ENCODE peak calls at places on chromosomes 11 and 22, in seven cellular contexts. F, J, K, N, O, I and A are unnamed samples.
A peak's percentile ranks its signal among the peaks of the same experiment; 100 is the strongest.

GRCh38 chr11:69297926-69298777 is 4.2 kb downstream of the MYEOV start:
- DNase-seq in F (peak; percentile 81), I (peak; percentile 96), O (peak; percentile 54), K (peak; percentile 77), J (peak; percentile 91), N (peak; percentile 90), A (peak; percentile 92)

GRCh38 chr11:126121316-126121715 is 58.6 kb upstream of the CDON start:
- DNase-seq in N (no peak), J (no peak), O (no peak), I (no peak), K (no peak), F (no peak), A (no peak)

GRCh38 chr11:95835351-95835750 is 45.1 kb downstream of the CEP57 start:
- DNase-seq in F (peak; percentile 55), N (no peak), O (no peak), I (peak; percentile 73), K (no peak), J (no peak), A (no peak)

GRCh38 chr11:78332872-78333271 is 84.7 kb downstream of the GAB2 start:
- DNase-seq in I (no peak), N (no peak), F (no peak), J (no peak), K (no peak), O (no peak), A (no peak)

GRCh38 chr22:38455530-38456271 is 702 bp upstream of the KCNJ4 start:
- DNase-seq in I (peak; percentile 54), F (no peak), O (peak; percentile 52), N (no peak), J (no peak), K (no peak), A (peak; percentile 25)

GRCh38 chr22:24059121-24059520 is 48.0 kb downstream of the CABIN1 start:
- DNase-seq in N (no peak), J (no peak), F (peak; percentile 91), K (no peak), O (no peak), I (peak; percentile 97), A (peak; percentile 76)

GRCh38 chr11:132119573-132119972 is 749.2 kb downstream of the NTM start:
- DNase-seq in J (no peak), I (no peak), N (no peak), O (no peak), K (no peak), F (no peak), A (no peak)

GRCh38 chr22:37824674-37825641 is 1.8 kb downstream of the GALR3 start:
- DNase-seq in K (no peak), O (no peak), J (no peak), I (peak; percentile 54), F (no peak), N (no peak), A (peak; percentile 39)

GRCh38 chr11:67053896-67054850 is 2.5 kb upstream of the RHOD start:
- DNase-seq in J (peak; percentile 63), K (peak; percentile 69), N (no peak), I (peak; percentile 74), O (peak; percentile 67), F (peak; percentile 92), A (peak; percentile 56)

GRCh38 chr11:60370811-60371297 is 7.5 kb upstream of the MS4A7 start:
- DNase-seq in F (no peak), I (peak; percentile 1), J (no peak), N (no peak), K (no peak), O (no peak), A (peak; percentile 33)

GRCh38 chr11:131027501-131027900 is 111.2 kb upstream of the SNX19 start:
- DNase-seq in J (no peak), F (no peak), K (no peak), O (no peak), N (no peak), I (no peak), A (peak; percentile 19)

GRCh38 chr11:118438314-118438931 is 2.1 kb downstream of the KMT2A start:
- DNase-seq in K (peak; percentile 67), I (peak; percentile 78), F (peak; percentile 80), N (peak; percentile 61), J (peak; percentile 67), O (no peak), A (peak; percentile 87)
- TF ChIP-seq CTCF in K (no peak), I (no peak), F (no peak), N (no peak), J (peak; percentile 4), O (no peak), A (no peak)

DNA sequence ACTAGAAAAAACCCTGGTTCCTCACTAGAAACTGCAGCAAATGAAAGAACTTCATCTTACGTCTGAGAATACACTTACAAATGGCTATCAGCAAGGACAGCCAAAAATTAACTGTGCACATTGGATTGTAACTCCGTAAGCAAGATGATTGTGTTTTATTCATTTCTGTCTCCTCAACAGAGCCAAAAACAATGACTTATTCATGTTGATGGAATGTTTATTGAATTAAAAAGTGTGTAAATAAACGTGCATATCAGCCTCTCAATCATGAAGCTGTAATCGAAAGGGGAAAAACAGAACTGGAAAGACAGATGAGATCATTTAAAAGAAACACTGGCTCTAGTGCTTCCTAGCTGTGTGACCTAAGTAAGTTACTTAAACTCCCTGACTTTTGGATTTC is 307.5 kb upstream of the ZC3H12C start:
- DNase-seq in N (no peak), K (no peak), I (peak; percentile 28), F (peak; percentile 34), O (no peak), J (no peak), A (peak; percentile 12)
- H3K4me3 ChIP-seq in N (no peak overlapping the region), K (no peak overlapping the region), I (no peak overlapping the region), F (no peak overlapping the region), O (no peak overlapping the region), J (no peak overlapping the region), A (no peak overlapping the region)

DNA sequence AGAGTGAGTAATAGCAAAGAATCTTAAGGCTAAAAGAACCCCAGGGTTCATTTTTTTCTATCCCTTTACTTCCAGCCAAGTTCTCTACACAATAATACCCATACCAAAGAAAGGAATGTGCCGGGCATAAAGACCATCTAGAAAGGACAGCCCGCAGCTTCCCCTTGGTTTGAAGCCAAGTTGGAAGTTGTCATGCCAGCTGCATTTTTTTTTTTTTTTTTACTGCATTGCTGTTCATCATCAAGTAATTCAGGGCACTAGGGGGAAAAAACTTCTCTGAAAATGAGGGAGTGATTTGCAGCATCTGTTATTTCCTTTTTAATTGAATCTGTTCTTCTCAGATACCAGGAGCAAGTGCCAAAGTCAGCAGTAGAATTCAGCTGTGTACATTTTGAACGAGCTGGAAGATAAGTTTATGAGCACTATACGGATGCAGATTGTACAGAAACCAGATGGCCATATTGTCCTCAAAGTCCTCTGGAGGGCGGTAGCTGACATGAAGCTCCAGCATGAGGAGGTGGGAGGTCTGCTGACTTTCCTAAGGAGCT is 56.4 kb downstream of the UBASH3B start:
- DNase-seq in F (peak; percentile 75), O (no peak), K (no peak), J (peak; percentile 56), N (no peak), I (peak; percentile 64), A (peak; percentile 78)
- TF ChIP-seq CTCF in F (peak; percentile 41), O (peak; percentile 16), K (no peak), J (peak; percentile 8), N (no peak), I (peak; percentile 32), A (peak; percentile 34)

DNA sequence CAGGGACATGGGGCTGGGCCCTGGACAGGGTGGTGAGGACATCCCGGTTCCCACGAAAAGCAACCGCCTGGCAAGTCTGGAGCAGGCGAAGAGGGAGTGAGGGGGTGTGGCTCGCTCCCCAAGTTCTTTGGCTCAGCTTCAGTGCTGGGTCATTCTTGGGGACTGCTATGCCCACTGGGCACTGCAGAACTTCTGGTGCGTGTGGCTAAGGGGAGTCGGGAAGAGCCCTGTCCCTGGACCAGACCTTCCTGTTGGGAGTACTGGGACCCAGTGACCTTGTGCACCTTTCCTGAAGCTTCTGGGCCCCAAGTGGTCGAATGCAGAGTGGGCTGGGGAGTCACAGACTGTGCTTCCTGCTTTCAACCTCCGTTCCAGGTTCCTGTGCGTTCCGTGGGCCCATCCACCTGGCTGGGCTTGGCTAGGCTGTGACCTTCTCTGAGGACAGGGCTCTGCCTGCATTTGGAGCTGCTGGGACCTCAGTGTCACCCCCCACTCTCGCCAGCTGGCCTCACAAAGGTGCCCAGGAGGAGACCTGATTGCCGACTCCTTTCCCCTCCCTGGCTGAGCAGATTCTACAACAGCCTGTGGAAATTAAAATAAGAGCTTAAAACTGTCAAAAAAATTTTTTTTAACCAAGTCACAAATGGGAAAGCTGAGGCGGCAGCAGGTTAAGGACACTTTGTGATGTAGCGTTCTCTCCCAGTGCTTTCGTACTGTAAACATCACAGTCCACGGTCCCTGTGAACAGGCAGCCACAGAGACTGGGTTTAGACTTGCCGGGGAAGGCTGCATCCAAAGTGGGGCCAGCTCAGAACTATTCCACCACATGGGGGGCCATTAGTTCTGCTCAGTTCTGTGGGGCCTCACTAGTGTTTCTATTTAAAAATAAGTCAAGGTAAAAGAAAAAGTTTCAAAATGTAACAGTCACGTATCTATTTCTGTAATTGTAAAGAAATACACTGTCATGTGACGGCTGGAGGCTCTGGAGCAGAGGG is 63.8 kb upstream of the WNT7B start:
- DNase-seq in K (no peak), O (no peak), J (no peak), I (no peak), F (no peak), N (no peak), A (no peak)
- H3K4me3 ChIP-seq in K (no peak overlapping the region), O (no peak overlapping the region), J (no peak overlapping the region), I (no peak overlapping the region), F (no peak overlapping the region), N (no peak overlapping the region), A (no peak overlapping the region)

GRCh38 chr11:14642453-14642852 is 1.2 kb upstream of the PDE3B start:
- DNase-seq in I (peak; percentile 7), F (no peak), N (no peak), O (no peak), J (peak; percentile 45), K (no peak), A (no peak)

GRCh38 chr11:14641801-14642200 is 1.8 kb upstream of the PDE3B start:
- DNase-seq in F (no peak), K (no peak), N (no peak), J (no peak), O (no peak), I (no peak), A (no peak)

GRCh38 chr11:14643697-14644395 is at the start of gene PDE3B:
- DNase-seq in N (peak; percentile 9), F (peak; percentile 34), J (peak; percentile 93), O (peak; percentile 73), I (peak; percentile 86), K (peak; percentile 90), A (peak; percentile 25)

GRCh38 chr11:14644396-14645246 is 1.0 kb downstream of the PDE3B start:
- DNase-seq in I (peak; percentile 62), N (no peak), O (peak; percentile 59), J (peak; percentile 55), K (peak; percentile 50), F (peak; percentile 29), A (peak; percentile 20)

GRCh38 chr11:14642873-14643696 is 519 bp upstream of the PDE3B start:
- DNase-seq in F (no peak), N (no peak), K (no peak), J (peak; percentile 57), O (no peak), I (peak; percentile 10), A (no peak)
- TF ChIP-seq CTCF in F (no peak), N (no peak), K (no peak), J (no peak), O (no peak), I (no peak), A (no peak)

GRCh38 chr11:44596541-44597276 is 31.2 kb downstream of the CD82 start:
- DNase-seq in N (no peak), J (peak; percentile 28), F (no peak), O (no peak), I (no peak), K (no peak), A (no peak)
- H3K4me3 ChIP-seq in N (no peak overlapping the region), J (no peak overlapping the region), F (no peak overlapping the region), O (no peak overlapping the region), I (no peak overlapping the region), K (no peak overlapping the region), A (no peak overlapping the region)

GRCh38 chr22:17423616-17424015 is 54.4 kb downstream of the CECR2 start:
- DNase-seq in J (no peak), F (no peak), O (no peak), I (no peak), K (no peak), N (no peak), A (no peak)
- TF ChIP-seq CTCF in J (no peak), F (no peak), O (no peak), I (no peak), K (no peak), N (no peak), A (no peak)